ENCODE peak calls at places on chromosomes 2 and 18, in five cellular contexts. M is vagina, W is HL-60, C is spleen, B is breast epithelium. K is an unnamed sample.

GRCh38 chr2:17375262-17375661 is 143.0 kb downstream of the RAD51AP2 start:
- DNase-seq in M (no peak), W (no peak), B (no peak), C (no peak), K (no peak)

GRCh38 chr2:157923598-157923997 is 47.5 kb upstream of the ACVR1 start:
- DNase-seq in C (no peak), B (no peak), W (no peak), M (no peak), K (no peak)

GRCh38 chr18:79923896-79924585 is 27.4 kb downstream of the SLC66A2 start:
- DNase-seq in M (no peak), C (peak; percentile 69), B (peak; percentile 19), W (no peak), K (peak; percentile 15)

GRCh38 chr18:23226386-23226785 is 91.1 kb downstream of the CABLES1 start:
- DNase-seq in M (no peak), W (no peak), C (no peak), B (no peak), K (no peak)

GRCh38 chr2:163187995-163188655 is 349.6 kb upstream of the KCNH7 start:
- DNase-seq in W (no peak), M (no peak), B (no peak), C (no peak), K (no peak)

GRCh38 chr2:101754613-101755012 is 57.1 kb downstream of the MAP4K4 start:
- DNase-seq in W (no peak), B (no peak), C (no peak), M (no peak), K (no peak)

GRCh38 chr2:65800998-65801397 is 368.6 kb upstream of the SPRED2 start:
- DNase-seq in M (no peak), W (no peak), C (no peak), B (no peak), K (peak; percentile 59)

GRCh38 chr18:31436825-31437224 is 10.7 kb upstream of the DSG3 start:
- DNase-seq in M (no peak), B (no peak), C (no peak), W (no peak), K (no peak)

GRCh38 chr2:134457765-134458202 is 203.9 kb downstream of the MGAT5 start:
- DNase-seq in M (no peak), B (no peak), W (no peak), C (no peak), K (peak; percentile 49)

GRCh38 chr18:2337552-2338141 is 233.7 kb downstream of the METTL4 start:
- DNase-seq in M (no peak), W (peak; percentile 72), C (no peak), B (no peak), K (peak; percentile 42)

GRCh38 chr2:27765621-27766286 is 5.8 kb upstream of the MRPL33 start:
- DNase-seq in W (no peak), M (no peak), C (peak; percentile 82), B (peak; percentile 65), K (peak; percentile 81)

GRCh38 chr2:86704482-86704971 is 15.6 kb upstream of the RMND5A start:
- DNase-seq in C (no peak), M (no peak), W (no peak), B (no peak), K (peak; percentile 62)

GRCh38 chr2:222969491-222969890 is 82.5 kb upstream of the KCNE4 start:
- DNase-seq in C (no peak), M (no peak), W (peak; percentile 19), B (no peak), K (no peak)

GRCh38 chr2:39686470-39686869 is 20.8 kb downstream of the TMEM178A start:
- DNase-seq in C (no peak), B (no peak), W (no peak), M (no peak), K (no peak)

GRCh38 chr2:10911291-10912075 is at the start of gene KCNF1:
- DNase-seq in B (peak; percentile 37), C (peak; percentile 73), M (no peak), W (no peak), K (no peak)

GRCh38 chr2:55618025-55618648 is 715 bp upstream of the PPP4R3B start:
- DNase-seq in W (peak; percentile 49), B (no peak), C (no peak), M (no peak), K (no peak)

GRCh38 chr2:201264472-201265173 is 4.3 kb downstream of the CASP8 start:
- DNase-seq in W (no peak), B (no peak), M (no peak), C (no peak), K (no peak)

GRCh38 chr2:50126845-50127244 is 905.1 kb downstream of the NRXN1 start:
- DNase-seq in W (no peak), C (no peak), B (peak; percentile 52), M (no peak), K (no peak)

GRCh38 chr18:69755856-69756496 is 191.7 kb downstream of the CD226 start:
- DNase-seq in B (no peak), W (no peak), C (no peak), M (no peak), K (no peak)

GRCh38 chr2:309148-309969 is 21.5 kb upstream of the ALKAL2 start:
- DNase-seq in B (no peak), W (no peak), M (no peak), C (no peak), K (no peak)

GRCh38 chr2:143819190-143819735 is 690.0 kb downstream of the ARHGAP15 start:
- DNase-seq in W (peak; percentile 25), C (no peak), M (no peak), B (no peak), K (no peak)

GRCh38 chr2:27636766-27637165 is 7.9 kb downstream of the GPN1 start:
- DNase-seq in W (no peak), M (no peak), C (no peak), B (no peak), K (no peak)

GRCh38 chr2:24571828-24572442 is 80.9 kb downstream of the NCOA1 start:
- DNase-seq in W (no peak), C (no peak), B (no peak), M (no peak), K (no peak)

GRCh38 chr2:173462908-173463840 is 108.5 kb downstream of the CDCA7 start:
- DNase-seq in C (no peak), B (no peak), W (no peak), M (no peak), K (no peak)

GRCh38 chr2:158667969-158668368 is 127.1 kb upstream of the DAPL1 start:
- DNase-seq in C (no peak), W (no peak), B (no peak), M (no peak), K (no peak)

GRCh38 chr2:232480201-232481190 is 7.1 kb downstream of the ECEL1 start:
- DNase-seq in B (peak; percentile 45), M (no peak), W (no peak), C (peak; percentile 60), K (no peak)

GRCh38 chr2:153536105-153536504 is 57.5 kb upstream of the RPRM start:
- DNase-seq in W (no peak), B (no peak), M (no peak), C (no peak), K (no peak)

GRCh38 chr2:155663265-155663664 is 669.3 kb downstream of the NR4A2 start:
- DNase-seq in M (no peak), C (no peak), W (no peak), B (no peak), K (no peak)
- H3K27ac ChIP-seq in M (no peak overlapping the region), C (no peak overlapping the region), W (no peak overlapping the region), B (no peak overlapping the region), K (no peak overlapping the region)

DNA sequence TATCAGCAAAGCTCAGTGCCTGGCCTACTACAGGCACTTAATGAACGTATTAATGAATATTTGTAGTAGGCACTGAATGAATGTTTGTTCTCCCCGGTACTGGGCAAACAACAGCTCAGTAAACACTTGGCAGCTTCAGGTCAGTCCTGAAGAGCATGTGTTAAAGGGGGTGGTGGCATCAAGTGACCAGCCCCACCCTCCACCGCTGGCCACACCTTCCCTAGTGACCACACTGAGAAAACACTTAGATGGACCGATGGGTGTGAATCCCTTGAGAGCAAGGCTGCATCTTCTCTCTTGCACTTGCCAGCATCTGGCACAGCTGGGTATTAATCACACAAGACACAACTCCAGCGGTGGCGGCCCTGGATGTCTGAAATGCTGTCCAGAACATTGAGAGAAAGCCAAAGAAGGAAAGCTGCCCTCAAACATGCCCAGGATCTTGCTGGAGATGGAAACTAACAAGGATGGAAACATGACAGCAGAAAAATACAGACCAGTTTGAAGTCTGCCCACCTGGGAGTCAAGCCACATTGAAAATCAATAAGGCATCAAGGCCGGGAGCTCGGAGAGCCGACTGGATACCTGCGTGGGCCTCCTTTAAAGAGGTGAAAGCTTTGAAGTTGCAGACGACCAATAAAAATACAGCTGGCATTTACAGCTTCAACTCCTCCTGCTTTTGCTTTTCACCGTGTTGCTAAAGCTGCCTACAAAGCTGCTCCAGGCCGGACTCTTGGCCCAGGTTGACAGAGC is 279.9 kb downstream of the SRBD1 start:
- DNase-seq in M (no peak), B (no peak), W (no peak), C (no peak), K (no peak)
- TF ChIP-seq POLR2AphosphoS5 in M (no peak), B (no peak), W (no peak), C (no peak), K (no peak)

GRCh38 chr18:33424266-33424946 is 16.1 kb downstream of the CCDC178 start:
- DNase-seq in M (no peak), W (no peak), C (no peak), B (no peak), K (no peak)

DNA sequence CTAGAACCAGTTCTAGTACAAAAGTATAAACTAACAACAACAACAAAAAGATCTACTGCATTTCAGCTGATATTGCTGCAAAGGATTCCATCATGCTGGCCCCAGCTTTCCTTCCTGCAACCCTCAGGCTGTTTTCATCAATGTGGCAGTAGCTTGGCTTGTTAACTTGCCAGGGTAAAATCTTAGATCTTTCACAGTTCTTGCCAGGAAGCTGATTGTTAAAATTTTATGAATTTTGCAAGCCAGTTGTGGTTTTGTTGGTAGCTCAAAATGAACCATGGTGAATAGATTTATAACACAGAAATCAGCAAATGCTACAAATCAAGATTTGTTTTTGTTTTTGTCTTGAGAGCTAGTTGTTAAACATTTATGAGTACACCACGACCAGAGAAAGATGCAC is 19.3 kb downstream of the CCDC178 start:
- DNase-seq in M (no peak), W (no peak), B (no peak), C (no peak), K (no peak)
- H3K27ac ChIP-seq in M (no peak overlapping the region), W (no peak overlapping the region), B (no peak overlapping the region), C (no peak overlapping the region), K (no peak overlapping the region)

GRCh38 chr2:217325251-217325650 is 465.4 kb upstream of the TNP1 start:
- DNase-seq in M (no peak), W (no peak), C (no peak), B (no peak), K (no peak)
- TF ChIP-seq POLR2AphosphoS5 in M (no peak), W (no peak), C (no peak), B (no peak), K (no peak)

DNA sequence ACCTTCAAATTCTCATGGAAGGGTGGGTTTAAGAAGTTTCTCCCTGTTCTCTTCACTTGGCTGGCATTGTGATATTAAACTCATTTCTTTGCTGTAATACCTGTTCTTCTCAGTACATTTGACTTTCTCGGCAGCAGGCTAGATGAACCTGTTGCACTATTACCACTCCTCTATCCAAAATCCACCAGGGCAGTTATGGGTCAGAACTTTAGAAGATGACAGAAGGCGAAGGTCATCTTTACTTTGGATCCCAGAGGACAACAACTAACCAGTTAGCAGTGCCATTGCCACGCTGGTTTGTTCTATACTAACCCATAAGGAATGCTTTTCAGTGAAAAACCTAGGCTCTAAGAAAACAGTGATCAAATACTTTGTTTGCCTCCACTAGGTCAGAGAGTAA is 901.0 kb downstream of the TSN start:
- DNase-seq in C (no peak), W (no peak), M (no peak), B (no peak), K (no peak)
- H3K27ac ChIP-seq in C (no peak overlapping the region), W (no peak overlapping the region), M (no peak overlapping the region), B (no peak overlapping the region), K (no peak overlapping the region)